ENCODE peak calls at places on chromosomes 6 and 20, in four cellular contexts. One of them, this sample, is unnamed.

GRCh38 chr20:19577692-19578091 is 180.4 kb upstream of the RIN2 start:
- DNase-seq in CD8-positive, alpha-beta T cell: no peak
- DNase-seq in tibial nerve: no peak
- DNase-seq in fibroblast of pulmonary artery: no peak
- DNase-seq in this sample: no peak

GRCh38 chr6:96330884-96331283 is 190.7 kb upstream of the UFL1 start:
- DNase-seq in CD8-positive, alpha-beta T cell: no peak
- DNase-seq in tibial nerve: no peak
- DNase-seq in fibroblast of pulmonary artery: no peak
- DNase-seq in this sample: no peak

GRCh38 chr6:109893606-109894005 is 84.5 kb upstream of the GPR6 start:
- DNase-seq in CD8-positive, alpha-beta T cell: no peak
- DNase-seq in tibial nerve: no peak
- DNase-seq in fibroblast of pulmonary artery: no peak
- DNase-seq in this sample: no peak

GRCh38 chr20:41180599-41181333 is 43.4 kb downstream of the PLCG1 start:
- DNase-seq in CD8-positive, alpha-beta T cell: no peak
- DNase-seq in tibial nerve: peak
- DNase-seq in fibroblast of pulmonary artery: no peak
- DNase-seq in this sample: no peak

GRCh38 chr20:49674383-49675352 is 39.0 kb downstream of the B4GALT5 start:
- DNase-seq in CD8-positive, alpha-beta T cell: no peak
- DNase-seq in tibial nerve: no peak
- DNase-seq in fibroblast of pulmonary artery: peak
- DNase-seq in this sample: peak

GRCh38 chr20:59825944-59826759 is 107.3 kb downstream of the SYCP2 start:
- DNase-seq in CD8-positive, alpha-beta T cell: no peak
- DNase-seq in tibial nerve: no peak
- DNase-seq in fibroblast of pulmonary artery: no peak
- DNase-seq in this sample: no peak

GRCh38 chr20:5688431-5688972 is 61.7 kb upstream of the SHLD1 start:
- DNase-seq in CD8-positive, alpha-beta T cell: no peak
- DNase-seq in tibial nerve: no peak
- DNase-seq in fibroblast of pulmonary artery: peak
- DNase-seq in this sample: no peak

GRCh38 chr6:42294759-42295158 is 77.1 kb upstream of the MRPS10 start:
- DNase-seq in CD8-positive, alpha-beta T cell: no peak
- DNase-seq in tibial nerve: no peak
- DNase-seq in fibroblast of pulmonary artery: peak
- DNase-seq in this sample: no peak

GRCh38 chr6:24394777-24395437 is 7.8 kb upstream of the MRS2 start:
- DNase-seq in CD8-positive, alpha-beta T cell: no peak
- DNase-seq in tibial nerve: no peak
- DNase-seq in fibroblast of pulmonary artery: peak
- DNase-seq in this sample: no peak

GRCh38 chr20:44463466-44463865 is 12.2 kb upstream of the TTPAL start:
- DNase-seq in CD8-positive, alpha-beta T cell: no peak
- DNase-seq in tibial nerve: no peak
- DNase-seq in fibroblast of pulmonary artery: no peak
- DNase-seq in this sample: no peak

GRCh38 chr6:157036245-157036681 is 259.1 kb downstream of the ARID1B start:
- DNase-seq in CD8-positive, alpha-beta T cell: no peak
- DNase-seq in tibial nerve: no peak
- DNase-seq in fibroblast of pulmonary artery: peak
- DNase-seq in this sample: no peak

GRCh38 chr6:166244353-166245045 is 63.7 kb downstream of the PRR18 start:
- DNase-seq in CD8-positive, alpha-beta T cell: no peak
- DNase-seq in tibial nerve: no peak
- DNase-seq in fibroblast of pulmonary artery: no peak
- DNase-seq in this sample: no peak

GRCh38 chr20:3701061-3701998 is 11.1 kb downstream of the SIGLEC1 start:
- DNase-seq in CD8-positive, alpha-beta T cell: no peak
- DNase-seq in tibial nerve: no peak
- DNase-seq in fibroblast of pulmonary artery: no peak
- DNase-seq in this sample: no peak

GRCh38 chr20:2692036-2692885 is at the start of gene EBF4:
- DNase-seq in CD8-positive, alpha-beta T cell: no peak
- DNase-seq in tibial nerve: peak
- DNase-seq in fibroblast of pulmonary artery: peak
- DNase-seq in this sample: no peak

GRCh38 chr6:41644297-41644879 is 6.1 kb downstream of the MDFI start:
- DNase-seq in CD8-positive, alpha-beta T cell: no peak
- DNase-seq in tibial nerve: no peak
- DNase-seq in fibroblast of pulmonary artery: no peak
- DNase-seq in this sample: no peak

DNA sequence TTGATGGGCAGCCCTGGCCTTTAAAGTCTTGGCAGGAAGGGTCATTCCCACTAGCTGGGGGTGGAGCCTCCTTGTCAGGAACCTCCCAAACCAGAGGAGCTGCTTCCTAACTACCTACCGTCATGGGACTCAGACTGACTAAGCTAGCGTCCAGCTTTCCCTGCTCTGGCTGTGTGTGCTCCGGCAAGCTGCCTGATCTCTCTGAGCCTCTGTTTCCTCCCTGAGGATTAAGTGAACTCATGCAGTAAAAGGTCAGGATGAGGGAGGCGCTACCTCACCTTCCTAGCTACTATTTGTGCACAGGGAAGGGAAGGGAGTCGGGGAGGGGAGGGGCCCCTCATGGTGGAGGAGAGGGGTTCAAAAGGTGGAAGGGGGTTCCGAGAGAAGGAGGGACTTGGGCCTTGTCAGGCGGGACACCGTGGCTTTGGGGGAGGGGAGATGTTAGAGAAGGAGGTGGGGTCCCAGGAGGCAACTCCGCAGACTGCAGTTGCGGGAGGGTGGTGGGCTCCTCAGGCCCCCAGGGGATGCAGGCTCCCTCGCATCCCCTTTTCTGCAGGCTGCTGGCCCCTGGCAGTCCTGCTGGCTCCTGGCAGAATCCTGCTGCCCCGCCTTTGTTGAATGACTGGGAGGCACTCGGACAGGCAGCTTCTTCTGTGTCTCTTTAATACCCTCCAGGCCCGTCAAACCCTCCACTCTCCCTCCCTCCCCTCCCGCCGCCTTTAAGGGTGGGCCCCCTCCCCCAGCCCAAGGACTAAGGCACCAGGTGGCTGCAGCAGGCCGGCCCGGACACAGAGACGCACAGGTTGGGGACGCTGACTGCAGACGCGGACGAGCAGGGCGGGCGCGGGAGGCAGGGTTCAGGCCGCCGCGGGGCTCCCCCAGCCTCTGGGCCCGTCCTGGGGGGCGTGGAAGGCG is 9.6 kb downstream of the DUSP15 start:
- DNase-seq in CD8-positive, alpha-beta T cell: no peak
- DNase-seq in tibial nerve: no peak
- DNase-seq in fibroblast of pulmonary artery: peak
- DNase-seq in this sample: no peak
- H3K4me3 ChIP-seq in CD8-positive, alpha-beta T cell: peak
- H3K4me3 ChIP-seq in tibial nerve: peak
- H3K4me3 ChIP-seq in fibroblast of pulmonary artery: peak
- H3K4me3 ChIP-seq in this sample: peak

GRCh38 chr20:35264755-35265154 is 13.2 kb downstream of the MMP24OS start:
- DNase-seq in CD8-positive, alpha-beta T cell: no peak
- DNase-seq in tibial nerve: no peak
- DNase-seq in fibroblast of pulmonary artery: peak
- DNase-seq in this sample: no peak
- TF ChIP-seq CTCF in CD8-positive, alpha-beta T cell: no peak
- TF ChIP-seq CTCF in tibial nerve: no peak
- TF ChIP-seq CTCF in fibroblast of pulmonary artery: peak
- TF ChIP-seq CTCF in this sample: peak

DNA sequence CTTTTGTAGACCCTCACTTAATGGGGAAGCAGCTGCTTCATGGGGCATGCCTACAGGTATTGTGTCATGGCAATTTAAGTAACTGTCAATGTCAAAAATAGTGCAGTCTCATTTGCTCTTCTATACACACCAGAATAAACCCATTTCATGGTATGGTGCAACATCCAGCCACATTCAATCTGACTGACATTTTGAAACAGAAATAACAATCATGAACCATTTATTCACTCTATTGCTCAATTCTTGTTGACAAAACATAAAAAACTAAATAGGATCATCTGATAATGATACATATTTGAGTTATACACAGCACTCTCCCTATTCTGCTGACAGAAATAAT is 122.9 kb downstream of the MAP7 start:
- DNase-seq in CD8-positive, alpha-beta T cell: no peak
- DNase-seq in tibial nerve: no peak
- DNase-seq in fibroblast of pulmonary artery: no peak
- DNase-seq in this sample: no peak
- H3K4me3 ChIP-seq in CD8-positive, alpha-beta T cell: no peak
- H3K4me3 ChIP-seq in tibial nerve: no peak
- H3K4me3 ChIP-seq in fibroblast of pulmonary artery: no peak
- H3K4me3 ChIP-seq in this sample: no peak

DNA sequence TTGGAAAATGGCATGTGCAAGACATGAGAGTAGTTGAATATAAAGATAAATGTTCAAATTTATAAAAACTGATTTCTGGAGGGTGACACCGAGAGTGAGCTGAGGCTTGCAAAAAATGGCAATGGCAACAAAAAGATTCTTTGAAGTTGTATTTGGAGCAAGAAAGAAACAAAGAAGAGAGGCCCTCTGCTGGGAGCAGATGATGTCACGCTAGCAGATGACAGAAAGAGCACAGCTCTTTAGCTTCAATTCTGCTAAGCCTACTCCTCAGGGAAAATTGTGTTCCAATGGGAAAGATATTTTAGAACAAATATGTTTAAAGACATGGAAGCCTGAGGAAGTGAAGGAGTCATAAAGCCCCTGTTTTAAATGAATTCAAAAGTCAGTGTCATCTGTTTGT is 125.3 kb upstream of the NOX3 start:
- DNase-seq in CD8-positive, alpha-beta T cell: no peak
- DNase-seq in tibial nerve: no peak
- DNase-seq in fibroblast of pulmonary artery: no peak
- DNase-seq in this sample: no peak
- TF ChIP-seq CTCF in CD8-positive, alpha-beta T cell: no peak
- TF ChIP-seq CTCF in tibial nerve: no peak
- TF ChIP-seq CTCF in fibroblast of pulmonary artery: peak
- TF ChIP-seq CTCF in this sample: no peak

GRCh38 chr20:25859649-25860530 is 163.2 kb upstream of the ZNF337 start:
- DNase-seq in CD8-positive, alpha-beta T cell: no peak
- DNase-seq in tibial nerve: peak
- DNase-seq in fibroblast of pulmonary artery: peak
- DNase-seq in this sample: peak

GRCh38 chr20:25858495-25859425 is 162.1 kb upstream of the ZNF337 start:
- DNase-seq in CD8-positive, alpha-beta T cell: no peak
- DNase-seq in tibial nerve: no peak
- DNase-seq in fibroblast of pulmonary artery: no peak
- DNase-seq in this sample: no peak

GRCh38 chr20:25864326-25864970 is 167.8 kb upstream of the ZNF337 start:
- DNase-seq in CD8-positive, alpha-beta T cell: no peak
- DNase-seq in tibial nerve: no peak
- DNase-seq in fibroblast of pulmonary artery: no peak
- DNase-seq in this sample: no peak

GRCh38 chr20:25863536-25864325 is 167.1 kb upstream of the ZNF337 start:
- DNase-seq in CD8-positive, alpha-beta T cell: no peak
- DNase-seq in tibial nerve: no peak
- DNase-seq in fibroblast of pulmonary artery: peak
- DNase-seq in this sample: no peak

DNA sequence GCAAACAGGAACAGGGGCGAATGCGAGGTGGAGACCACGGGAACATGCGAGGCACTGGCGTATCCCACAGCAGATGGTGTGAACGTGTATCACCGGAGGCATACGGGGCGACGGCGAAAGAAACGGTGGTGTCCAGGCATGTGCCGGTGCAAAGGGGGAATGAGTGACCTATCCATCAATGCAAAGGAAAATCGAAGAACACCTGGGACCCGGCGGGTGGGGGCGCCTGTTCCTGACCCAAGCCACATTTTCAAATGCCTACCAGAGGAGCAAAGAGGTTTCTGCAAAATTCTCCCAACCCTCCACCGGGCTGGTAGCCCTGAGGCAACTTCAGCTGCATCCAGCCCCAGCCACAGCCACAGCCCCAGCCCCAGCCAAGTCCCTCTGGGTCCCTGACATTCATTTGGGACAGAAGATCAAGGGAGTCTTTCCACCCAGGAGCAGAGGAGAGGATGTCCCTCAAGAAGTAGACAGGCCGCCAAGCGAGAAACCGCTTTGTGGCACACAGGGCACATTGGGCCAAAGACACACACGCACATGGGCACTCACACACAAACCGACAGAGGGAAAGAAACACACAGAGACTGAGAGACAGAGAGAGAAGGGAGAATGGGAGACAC is 164.0 kb upstream of the ZNF337 start:
- DNase-seq in CD8-positive, alpha-beta T cell: no peak
- DNase-seq in tibial nerve: no peak
- DNase-seq in fibroblast of pulmonary artery: no peak
- DNase-seq in this sample: no peak
- H3K4me3 ChIP-seq in CD8-positive, alpha-beta T cell: peak
- H3K4me3 ChIP-seq in tibial nerve: no peak
- H3K4me3 ChIP-seq in fibroblast of pulmonary artery: no peak
- H3K4me3 ChIP-seq in this sample: no peak

DNA sequence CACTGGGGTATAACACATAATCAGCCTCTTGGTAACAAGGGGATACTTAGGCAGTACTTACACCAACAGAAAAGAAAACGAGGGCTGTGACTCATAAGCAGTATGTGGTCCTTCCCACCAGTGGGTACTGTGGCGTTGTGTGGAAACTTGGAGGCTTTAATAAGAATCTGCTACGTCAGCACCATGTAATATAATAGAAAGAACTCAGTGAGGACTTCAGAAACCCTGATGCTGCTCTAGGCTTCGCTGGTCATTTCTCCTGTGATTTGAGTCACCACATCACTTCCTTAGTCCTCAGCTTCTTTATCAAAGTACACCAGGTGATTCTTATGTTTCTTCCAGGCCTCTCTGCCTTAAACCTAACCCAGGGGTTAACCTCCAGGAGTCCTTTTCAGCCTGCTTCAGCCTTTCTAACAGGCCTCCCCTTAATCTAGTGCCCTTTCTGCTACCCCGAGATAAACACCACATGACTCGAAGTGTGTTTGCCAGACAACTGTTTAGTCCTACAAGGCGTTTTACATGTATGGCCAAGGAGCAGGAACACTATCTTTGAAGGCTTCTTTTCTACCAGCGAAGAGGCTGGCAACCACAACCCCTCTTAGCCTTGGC is 68.5 kb downstream of the FYN start:
- DNase-seq in CD8-positive, alpha-beta T cell: peak
- DNase-seq in tibial nerve: no peak
- DNase-seq in fibroblast of pulmonary artery: peak
- DNase-seq in this sample: peak
- TF ChIP-seq CTCF in CD8-positive, alpha-beta T cell: peak
- TF ChIP-seq CTCF in tibial nerve: no peak
- TF ChIP-seq CTCF in fibroblast of pulmonary artery: peak
- TF ChIP-seq CTCF in this sample: peak

This sample was measured in astrocyte of the cerebellum.